ENCODE peak calls at places on chromosome 11, in four cellular contexts. I is IMR-90, S is H1, J is kidney. M is an unnamed sample.

GRCh38 chr11:81080476-81080875 is 1639.6 kb upstream of the TENM4 start:
- DNase-seq in I (no peak), S (no peak), J (no peak), M (no peak)

GRCh38 chr11:126153999-126154398 is 57.5 kb downstream of the RPUSD4 start:
- DNase-seq in S (no peak), J (no peak), I (peak; percentile 92), M (no peak)

GRCh38 chr11:119375629-119376196 is 5.8 kb downstream of the USP2 start:
- DNase-seq in I (peak; percentile 86), J (peak; percentile 93), S (peak; percentile 57), M (no peak)

GRCh38 chr11:21707116-21707769 is 485.6 kb upstream of the ANO5 start:
- DNase-seq in I (no peak), S (no peak), J (no peak), M (no peak)

GRCh38 chr11:87889126-87889525 is 286.1 kb downstream of the RAB38 start:
- DNase-seq in S (no peak), J (no peak), I (no peak), M (no peak)

GRCh38 chr11:27421819-27422494 is 50.6 kb downstream of the LGR4 start:
- DNase-seq in S (no peak), J (no peak), I (no peak), M (no peak)

GRCh38 chr11:44426958-44427357 is 117.0 kb upstream of the ALX4 start:
- DNase-seq in S (no peak), J (no peak), I (no peak), M (no peak)

GRCh38 chr11:77108436-77108835 is 5.8 kb downstream of the OMP start:
- DNase-seq in I (no peak), J (no peak), S (no peak), M (no peak)

GRCh38 chr11:128448981-128449713 is 138.2 kb downstream of the ETS1 start:
- DNase-seq in J (no peak), I (no peak), S (no peak), M (no peak)

GRCh38 chr11:3824714-3825472 is 15.9 kb downstream of the RHOG start:
- DNase-seq in J (no peak), S (peak; percentile 96), I (no peak), M (no peak)

GRCh38 chr11:86459002-86459385 is 84.3 kb downstream of the CCDC81 start:
- DNase-seq in S (no peak), J (no peak), I (peak; percentile 60), M (no peak)

GRCh38 chr11:33044281-33044680 is 4.9 kb downstream of the TCP11L1 start:
- DNase-seq in I (peak; percentile 34), J (no peak), S (no peak), M (no peak)

GRCh38 chr11:74702383-74703007 is 28.7 kb downstream of the CHRDL2 start:
- DNase-seq in S (peak; percentile 81), I (peak; percentile 76), J (no peak), M (peak; percentile 87)

GRCh38 chr11:75600356-75600755 is 38.3 kb downstream of the SERPINH1 start:
- DNase-seq in S (no peak), I (no peak), J (no peak), M (no peak)

GRCh38 chr11:113286509-113287497 is 27.6 kb upstream of the TTC12 start:
- DNase-seq in J (no peak), S (peak; percentile 16), I (no peak), M (peak; percentile 42)

GRCh38 chr11:726278-726915 is 20.4 kb downstream of the EPS8L2 start:
- DNase-seq in J (peak; percentile 92), S (peak; percentile 74), I (peak; percentile 26), M (no peak)

GRCh38 chr11:36456136-36456535 is 53.9 kb downstream of the TRAF6 start:
- DNase-seq in S (no peak), J (no peak), I (no peak), M (no peak)

GRCh38 chr11:29129850-29130249 is 887.0 kb downstream of the KCNA4 start:
- DNase-seq in J (no peak), S (no peak), I (peak; percentile 65), M (no peak)

GRCh38 chr11:45209904-45210699 is 63.7 kb downstream of the PRDM11 start:
- DNase-seq in S (peak; percentile 70), I (peak; percentile 21), J (peak; percentile 96), M (no peak)

DNA sequence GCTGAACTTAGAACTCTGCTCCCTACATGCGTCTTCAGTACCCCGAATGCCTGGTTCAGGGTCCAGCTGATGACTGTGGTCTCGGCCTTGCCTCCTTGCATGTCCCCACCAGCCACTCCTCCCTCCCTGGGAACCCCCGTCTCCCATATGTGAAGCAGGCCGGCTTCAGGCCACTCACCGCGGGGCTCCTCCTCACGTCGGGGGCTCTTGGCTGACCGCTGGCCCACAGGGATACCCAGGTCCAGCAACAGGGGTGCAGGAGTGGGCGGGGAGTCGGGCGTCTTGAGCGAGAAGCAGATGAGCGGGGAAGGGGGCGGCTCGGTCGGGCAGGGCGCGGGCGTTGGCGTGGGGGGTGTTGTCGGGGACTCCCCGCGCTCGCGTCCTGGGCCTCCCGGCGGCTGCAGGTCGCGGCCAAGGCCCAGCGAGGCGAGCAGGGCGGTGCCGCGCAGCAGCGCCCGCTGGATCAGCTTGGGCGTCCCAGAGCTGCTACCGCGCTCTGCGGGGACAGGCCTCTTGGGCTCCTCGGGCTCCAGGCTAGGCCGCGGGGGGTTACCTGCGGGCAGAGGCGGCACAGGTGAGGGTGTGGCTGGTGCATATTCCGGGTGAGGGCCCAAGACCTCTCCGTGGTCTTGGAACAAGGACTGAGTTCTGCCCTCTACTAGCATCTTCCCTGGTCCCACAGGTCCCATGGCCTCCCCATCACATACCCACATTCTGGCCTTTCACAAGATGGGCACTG is 3.8 kb upstream of the KCNK7 start:
- DNase-seq in I (no peak), J (peak; percentile 75), S (no peak), M (no peak)
- TF ChIP-seq CTCF in I (no peak), J (no peak), S (no peak), M (no peak)

GRCh38 chr11:108025387-108026080 is 16.8 kb downstream of the CUL5 start:
- DNase-seq in S (no peak), J (no peak), I (peak; percentile 52), M (no peak)
- TF ChIP-seq CTCF in S (no peak), J (no peak), I (peak; percentile 19), M (no peak)

GRCh38 chr11:12707500-12707880 is 33.3 kb downstream of the TEAD1 start:
- DNase-seq in S (no peak), J (no peak), I (no peak), M (no peak)

GRCh38 chr11:12715131-12715530 is 40.9 kb downstream of the TEAD1 start:
- DNase-seq in S (peak; percentile 40), J (no peak), I (no peak), M (no peak)

GRCh38 chr11:12716816-12717215 is 42.6 kb downstream of the TEAD1 start:
- DNase-seq in J (no peak), S (no peak), I (no peak), M (no peak)

GRCh38 chr11:12715941-12716340 is 41.7 kb downstream of the TEAD1 start:
- DNase-seq in S (no peak), J (peak; percentile 76), I (no peak), M (no peak)

DNA sequence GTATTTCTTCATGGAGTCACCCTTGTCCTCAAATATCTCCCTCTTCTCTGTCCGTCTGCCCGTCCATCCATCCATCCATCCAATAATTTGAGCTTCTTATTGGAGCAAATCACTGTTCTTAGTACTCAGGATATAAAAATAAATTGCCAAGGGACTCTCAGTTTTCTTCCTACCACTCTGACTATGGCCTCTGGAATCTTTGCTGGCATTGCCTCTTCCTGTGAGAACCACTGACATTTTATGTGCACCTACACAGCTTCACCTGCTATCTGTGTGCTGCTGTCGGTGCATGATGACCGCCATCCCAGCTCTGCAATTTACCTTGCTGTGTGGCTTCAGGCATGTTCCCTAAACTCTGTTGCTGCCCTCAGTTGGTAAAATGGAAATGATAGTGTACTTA is 37.9 kb downstream of the TEAD1 start:
- DNase-seq in S (no peak), J (no peak), I (no peak), M (no peak)
- TF ChIP-seq CTCF in S (no peak), J (no peak), I (no peak), M (no peak)

GRCh38 chr11:60705895-60706294 is 6.5 kb downstream of the MS4A8 start:
- DNase-seq in J (no peak), I (no peak), S (no peak), M (peak; percentile 11)

GRCh38 chr11:60706931-60707330 is 7.5 kb downstream of the MS4A8 start:
- DNase-seq in S (no peak), I (no peak), J (no peak), M (no peak)

GRCh38 chr11:60711316-60711715 is 11.9 kb downstream of the MS4A8 start:
- DNase-seq in I (no peak), J (no peak), S (no peak), M (no peak)

GRCh38 chr11:60710482-60710881 is 11.1 kb downstream of the MS4A8 start:
- DNase-seq in I (no peak), S (peak; percentile 45), J (no peak), M (no peak)
- TF ChIP-seq CTCF in I (no peak), S (peak; percentile 69), J (no peak), M (no peak)

GRCh38 chr11:135033545-135033944 is 621.5 kb upstream of the B3GAT1 start:
- DNase-seq in J (no peak), S (peak; percentile 61), I (no peak), M (no peak)
- TF ChIP-seq CTCF in J (no peak), S (peak; percentile 81), I (no peak), M (peak; percentile 71)

GRCh38 chr11:96331556-96332168 is 11.3 kb downstream of the MAML2 start:
- DNase-seq in I (no peak), J (no peak), S (no peak), M (no peak)

GRCh38 chr11:96329419-96329818 is 13.6 kb downstream of the MAML2 start:
- DNase-seq in I (no peak), S (no peak), J (no peak), M (no peak)

GRCh38 chr11:96332236-96332761 is 10.7 kb downstream of the MAML2 start:
- DNase-seq in J (no peak), I (no peak), S (no peak), M (no peak)

GRCh38 chr11:96329855-96330510 is 13.0 kb downstream of the MAML2 start:
- DNase-seq in S (no peak), I (no peak), J (no peak), M (no peak)

GRCh38 chr11:96330511-96330859 is 12.5 kb downstream of the MAML2 start:
- DNase-seq in I (no peak), J (no peak), S (no peak), M (no peak)
- TF ChIP-seq CTCF in I (no peak), J (no peak), S (no peak), M (no peak)

GRCh38 chr11:15055620-15056356 is 17.6 kb upstream of the CALCB start:
- DNase-seq in I (no peak), S (no peak), J (no peak), M (no peak)
- TF ChIP-seq CTCF in I (no peak), S (no peak), J (no peak), M (no peak)

M was measured in osteocyte.